ENCODE peak calls at places on chromosomes 2 and 18, in nine cellular contexts. F, T, Q, Z, P, R, I, D and X are unnamed samples.

GRCh38 chr2:171480908-171481307 is 41.4 kb upstream of the CYBRD1 start:
- DNase-seq in T (no peak), R (no peak), P (no peak), I (no peak), Z (no peak), Q (no peak), F (no peak), D (no peak), X (no peak)

GRCh38 chr2:232836934-232837333 is 33.1 kb upstream of the SNORC start:
- DNase-seq in I (no peak), T (no peak), P (no peak), R (no peak), Q (no peak), Z (no peak), D (no peak), F (no peak), X (no peak)

GRCh38 chr18:47929681-47930085 is 776 bp downstream of the SMAD2 start:
- DNase-seq in I (no peak), P (peak), T (no peak), Q (no peak), D (no peak), F (no peak), Z (peak), R (no peak), X (no peak)

GRCh38 chr2:21291281-21291825 is 167.6 kb downstream of the TDRD15 start:
- DNase-seq in P (peak), Q (no peak), I (no peak), F (no peak), Z (no peak), R (no peak), D (no peak), T (no peak), X (no peak)

GRCh38 chr2:221235941-221236340 is 336.2 kb downstream of the EPHA4 start:
- DNase-seq in I (no peak), P (no peak), T (no peak), Q (no peak), F (no peak), D (no peak), R (peak), Z (no peak), X (no peak)

GRCh38 chr2:12711339-12711738 is 5.4 kb upstream of the TRIB2 start:
- DNase-seq in I (no peak), Q (no peak), Z (no peak), D (no peak), T (no peak), P (no peak), R (no peak), F (no peak), X (no peak)

GRCh38 chr2:229810786-229811185 is 96.4 kb upstream of the DNER start:
- DNase-seq in Q (no peak), R (no peak), I (no peak), F (no peak), Z (no peak), P (peak), D (no peak), T (no peak), X (no peak)

GRCh38 chr2:207283356-207283755 is 117.6 kb upstream of the KLF7 start:
- DNase-seq in I (no peak), F (peak), Q (no peak), P (no peak), D (peak), Z (no peak), R (peak), T (no peak), X (no peak)

GRCh38 chr2:160227252-160227651 is 27.2 kb upstream of the ITGB6 start:
- DNase-seq in R (peak), Z (peak), T (no peak), P (peak), I (no peak), Q (no peak), F (peak), D (no peak), X (peak)

GRCh38 chr18:31555971-31556747 is 35.5 kb upstream of the TTR start:
- DNase-seq in I (peak), P (peak), T (no peak), Z (peak), Q (no peak), F (no peak), D (no peak), R (peak), X (peak)

GRCh38 chr2:237162959-237163358 is 77.3 kb downstream of the COPS8 start:
- DNase-seq in Q (no peak), I (no peak), T (no peak), Z (no peak), P (no peak), F (no peak), R (no peak), D (no peak), X (no peak)

GRCh38 chr2:40346535-40347354 is 105.1 kb downstream of the SLC8A1 start:
- DNase-seq in R (peak), F (peak), I (no peak), Q (no peak), D (no peak), T (no peak), P (peak), Z (no peak), X (no peak)

GRCh38 chr18:61435064-61435652 is 101.9 kb downstream of the CDH20 start:
- DNase-seq in R (peak), D (no peak), F (no peak), Z (peak), T (no peak), I (no peak), Q (no peak), P (peak), X (no peak)

GRCh38 chr2:189551808-189552207 is 28.8 kb downstream of the SLC40A1 start:
- DNase-seq in I (no peak), Q (no peak), F (no peak), T (no peak), D (no peak), R (peak), Z (no peak), P (no peak), X (no peak)

GRCh38 chr18:12247946-12248345 is 6.2 kb upstream of the CIDEA start:
- DNase-seq in R (no peak), F (no peak), I (no peak), D (no peak), Q (no peak), T (no peak), P (no peak), Z (no peak), X (no peak)

GRCh38 chr2:218396688-218397501 is 2.8 kb upstream of the CTDSP1 start:
- DNase-seq in Z (peak), D (peak), P (peak), Q (peak), I (peak), R (peak), T (peak), F (peak), X (peak)

GRCh38 chr2:32735370-32735769 is 107.5 kb downstream of the TTC27 start:
- DNase-seq in I (no peak), F (no peak), Z (no peak), D (no peak), T (no peak), Q (no peak), R (no peak), P (peak), X (no peak)

GRCh38 chr2:179377296-179377695 is 112.7 kb upstream of the SESTD1 start:
- DNase-seq in F (no peak), R (no peak), T (no peak), Q (no peak), P (peak), Z (peak), I (no peak), D (no peak), X (no peak)

GRCh38 chr2:237603718-237604362 is 13.3 kb upstream of the RAB17 start:
- DNase-seq in D (no peak), Z (peak), F (no peak), I (peak), R (peak), Q (no peak), P (peak), T (peak), X (no peak)

GRCh38 chr2:222306393-222307137 is 7.8 kb upstream of the PAX3 start:
- DNase-seq in I (no peak), F (no peak), D (no peak), P (no peak), T (no peak), Z (no peak), Q (no peak), R (no peak), X (no peak)

GRCh38 chr2:225894240-225894980 is 494.9 kb downstream of the NYAP2 start:
- DNase-seq in R (no peak), D (no peak), I (no peak), F (no peak), P (peak), Q (no peak), Z (peak), T (no peak), X (peak)

GRCh38 chr2:203870481-203870880 is 2.9 kb downstream of the CTLA4 start:
- DNase-seq in R (no peak), Q (peak), T (no peak), D (no peak), F (no peak), Z (no peak), P (no peak), I (no peak), X (no peak)

GRCh38 chr2:38214209-38214717 is 138.3 kb upstream of the CYP1B1 start:
- DNase-seq in T (no peak), I (no peak), F (no peak), Q (no peak), Z (no peak), D (no peak), P (no peak), R (no peak), X (no peak)

GRCh38 chr2:58709687-58710354 is 468.7 kb upstream of the FANCL start:
- DNase-seq in F (no peak), T (no peak), D (no peak), R (no peak), P (no peak), Z (no peak), Q (no peak), I (no peak), X (no peak)

GRCh38 chr2:120253021-120253882 is 600 bp downstream of the RALB start:
- DNase-seq in R (peak), F (peak), Q (peak), D (peak), T (peak), I (peak), Z (peak), P (peak), X (peak)

GRCh38 chr2:193965263-193965662 is 1691.8 kb upstream of the SLC39A10 start:
- DNase-seq in I (no peak), Z (no peak), T (no peak), P (no peak), Q (no peak), F (no peak), D (no peak), R (no peak), X (no peak)

GRCh38 chr2:59076079-59076619 is 835.0 kb upstream of the FANCL start:
- DNase-seq in P (no peak), Q (no peak), I (no peak), D (no peak), F (no peak), Z (no peak), R (no peak), T (no peak), X (no peak)

GRCh38 chr2:19933351-19933981 is 31.7 kb upstream of the TTC32 start:
- DNase-seq in P (peak), D (no peak), R (peak), Q (no peak), T (no peak), F (no peak), I (no peak), Z (peak), X (peak)

GRCh38 chr18:55779711-55780590 is 192.0 kb upstream of the TCF4 start:
- DNase-seq in D (peak), R (peak), F (peak), Q (peak), T (no peak), Z (no peak), P (peak), I (peak), X (no peak)

GRCh38 chr2:142857247-142858154 is 20.0 kb upstream of the KYNU start:
- DNase-seq in T (no peak), Q (no peak), D (no peak), I (no peak), P (peak), F (no peak), R (no peak), Z (no peak), X (no peak)

GRCh38 chr2:219596954-219597551 is 604 bp upstream of the STK11IP start:
- DNase-seq in R (no peak), D (no peak), Q (no peak), I (peak), P (peak), F (no peak), Z (peak), T (no peak), X (no peak)

GRCh38 chr2:175175896-175176295 is 5.6 kb downstream of the ATP5MC3 start:
- DNase-seq in D (no peak), I (no peak), F (no peak), P (peak), T (no peak), R (no peak), Z (no peak), Q (no peak), X (no peak)

DNA sequence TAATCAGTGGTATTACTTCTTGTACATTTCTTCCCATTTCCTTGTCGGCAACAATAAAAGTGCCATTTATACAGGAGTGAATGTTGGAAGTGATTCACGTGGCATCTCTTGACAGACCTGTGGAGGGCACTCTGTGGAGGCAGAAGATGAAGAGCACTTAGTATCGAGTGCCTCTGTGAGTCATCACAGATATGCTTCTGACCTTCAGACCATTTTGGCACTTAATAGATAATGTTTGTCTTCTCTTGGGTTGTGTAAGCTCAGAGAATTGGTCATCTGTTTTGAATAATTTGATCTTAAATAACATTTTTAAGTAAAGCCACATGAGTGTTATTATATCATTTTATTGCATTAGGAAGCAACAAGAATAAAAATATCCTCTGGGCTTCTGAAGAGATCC is 305.5 kb downstream of the PTPRM start:
- DNase-seq in I (no peak), R (peak), D (no peak), Z (peak), P (peak), Q (no peak), T (no peak), F (no peak), X (peak)
- TF ChIP-seq CTCF in I (no peak), R (peak), D (no peak), Z (peak), P (peak), Q (peak), T (no peak), F (peak), X (peak)

GRCh38 chr2:98503481-98504096 is 58.9 kb downstream of the INPP4A start:
- DNase-seq in Q (no peak), T (no peak), I (no peak), P (peak), R (no peak), F (no peak), Z (no peak), D (no peak), X (no peak)

GRCh38 chr2:98500561-98500960 is 55.9 kb downstream of the INPP4A start:
- DNase-seq in D (no peak), R (no peak), I (no peak), Z (no peak), Q (no peak), T (no peak), F (no peak), P (no peak), X (no peak)

GRCh38 chr2:98502556-98503335 is 58.1 kb downstream of the INPP4A start:
- DNase-seq in Z (peak), I (no peak), F (no peak), P (peak), T (no peak), Q (no peak), R (peak), D (no peak), X (no peak)

GRCh38 chr2:98501223-98501622 is 56.6 kb downstream of the INPP4A start:
- DNase-seq in D (no peak), Q (no peak), I (no peak), R (no peak), T (no peak), P (no peak), Z (no peak), F (no peak), X (no peak)

DNA sequence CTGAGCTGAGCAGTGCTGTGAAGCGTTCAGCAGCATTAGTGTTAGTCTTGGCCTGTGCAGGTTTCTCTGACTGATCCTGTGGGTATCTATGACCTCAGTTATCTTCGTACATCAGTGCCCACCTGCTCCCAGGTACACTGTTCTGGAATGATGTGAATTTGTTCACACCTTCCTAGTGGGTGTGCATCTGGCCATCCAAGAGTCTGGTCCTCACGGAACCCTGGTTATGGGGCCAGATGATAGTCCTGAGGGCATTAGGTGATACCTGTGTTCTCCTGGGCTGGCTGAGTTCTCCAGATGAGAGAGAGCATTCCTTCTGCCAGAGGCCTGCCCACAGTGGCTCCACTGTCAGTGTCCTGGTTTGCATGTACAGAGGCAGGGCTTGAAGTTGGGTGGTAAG is 57.2 kb downstream of the INPP4A start:
- DNase-seq in R (no peak), Q (no peak), T (no peak), P (no peak), Z (no peak), F (no peak), D (no peak), I (no peak), X (no peak)
- H3K27ac ChIP-seq in R (no peak), Q (no peak), T (no peak), P (no peak), Z (no peak), F (no peak), D (no peak), I (no peak), X (no peak)

GRCh38 chr2:239688098-239688497 is 287.3 kb upstream of the HDAC4 start:
- DNase-seq in D (peak), Z (no peak), P (no peak), Q (no peak), T (no peak), I (no peak), F (no peak), R (no peak), X (no peak)
- TF ChIP-seq CTCF in D (no peak), Z (no peak), P (no peak), Q (no peak), T (no peak), I (no peak), F (no peak), R (no peak), X (no peak)

DNA sequence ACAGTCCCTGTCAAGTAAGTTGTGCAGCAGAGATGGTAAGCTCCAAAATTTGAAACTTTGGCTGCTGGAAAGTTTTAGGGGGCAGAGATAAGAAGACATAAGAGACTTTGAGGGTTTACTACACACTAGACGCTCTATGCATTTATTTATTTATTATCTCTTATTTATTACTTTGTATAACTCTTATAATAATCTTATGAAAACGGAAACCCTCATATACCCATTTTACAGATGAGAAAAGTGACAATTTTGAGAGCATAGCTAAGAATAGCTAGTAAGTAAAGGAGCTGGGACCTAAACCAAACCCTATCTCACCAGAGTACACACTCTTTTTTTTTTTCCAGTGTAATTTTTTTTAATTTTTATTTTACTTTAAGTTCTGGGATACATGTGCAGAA is 112.8 kb upstream of the PKDCC start:
- DNase-seq in I (no peak), D (no peak), T (no peak), R (no peak), Z (no peak), P (no peak), F (no peak), Q (no peak), X (no peak)
- H3K27ac ChIP-seq in I (no peak), D (no peak), T (no peak), R (no peak), Z (peak), P (peak), F (no peak), Q (peak), X (no peak)

DNA sequence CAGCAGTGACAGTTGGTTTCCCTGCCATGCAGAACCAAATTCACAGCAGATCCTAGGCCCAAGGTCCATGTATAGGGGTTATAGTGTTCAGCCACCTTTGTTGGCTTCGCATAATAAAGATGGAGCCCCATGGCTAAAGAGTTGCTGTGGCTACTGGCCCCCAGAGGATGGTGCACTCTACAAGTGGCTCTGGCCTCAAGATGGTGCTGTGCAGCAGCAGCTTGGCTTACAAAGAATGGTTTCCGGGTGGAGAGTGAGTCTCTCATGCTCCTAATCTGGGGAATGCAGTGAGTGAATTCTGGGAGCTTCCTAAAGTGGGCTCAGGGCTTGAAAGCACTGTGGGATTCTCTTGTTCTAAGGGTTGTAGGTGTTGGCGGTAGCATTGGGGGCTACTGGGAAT is 1199.7 kb downstream of the CNTNAP5 start:
- DNase-seq in Q (no peak), T (no peak), F (no peak), R (no peak), D (no peak), Z (no peak), I (no peak), P (no peak), X (no peak)
- TF ChIP-seq CTCF in Q (no peak), T (no peak), F (no peak), R (no peak), D (no peak), Z (no peak), I (no peak), P (no peak), X (no peak)

GRCh38 chr2:127293386-127293757 is 572 bp downstream of the ERCC3 start:
- DNase-seq in Z (no peak), D (no peak), I (no peak), T (no peak), R (no peak), F (no peak), P (no peak), Q (no peak), X (peak)

GRCh38 chr2:127288274-127288673 is 5.7 kb downstream of the ERCC3 start:
- DNase-seq in T (no peak), R (no peak), I (no peak), Q (no peak), F (no peak), Z (no peak), P (no peak), D (no peak), X (no peak)

GRCh38 chr2:127293758-127294562 is at the start of gene ERCC3:
- DNase-seq in Q (peak), T (peak), Z (peak), F (peak), R (peak), P (peak), D (peak), I (peak), X (peak)
- H3K27ac ChIP-seq in Q (no peak), T (peak), Z (peak), F (peak), R (peak), P (peak), D (peak), I (peak), X (peak)

GRCh38 chr2:88667219-88667618 is 24.3 kb upstream of the RPIA start:
- DNase-seq in Z (no peak), I (no peak), P (no peak), F (no peak), R (no peak), D (no peak), Q (no peak), T (no peak), X (no peak)
- TF ChIP-seq CTCF in Z (no peak), I (no peak), P (no peak), F (no peak), R (no peak), D (no peak), Q (no peak), T (no peak), X (no peak)

GRCh38 chr2:167275066-167275465 is 386.8 kb downstream of the XIRP2 start:
- DNase-seq in R (no peak), Q (no peak), T (no peak), D (no peak), F (no peak), P (no peak), Z (no peak), I (no peak), X (no peak)
- H3K27ac ChIP-seq in R (no peak), Q (no peak), T (no peak), D (no peak), F (no peak), P (no peak), Z (no peak), I (no peak), X (no peak)

DNA sequence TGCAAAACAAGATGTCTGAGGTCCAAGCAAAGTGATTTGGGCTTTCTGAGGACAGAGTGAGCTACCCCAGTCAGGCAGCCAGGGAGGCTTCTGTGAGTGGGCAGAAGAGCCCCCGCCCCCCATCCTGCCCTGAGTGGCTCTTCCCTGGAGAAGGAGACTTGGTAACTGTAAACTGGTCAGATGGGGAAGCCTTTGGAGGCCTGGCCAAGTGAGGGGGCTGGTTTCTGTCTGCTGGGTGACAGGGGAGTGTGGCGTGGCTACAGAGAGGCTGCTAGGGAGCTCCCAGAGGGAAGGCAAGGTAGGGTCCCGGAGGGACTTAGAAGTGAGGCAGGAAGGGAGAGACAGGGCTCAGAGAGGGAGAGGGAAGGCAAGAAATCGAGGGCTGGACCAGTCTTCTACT is 181.4 kb upstream of the HAAO start:
- DNase-seq in P (no peak), F (no peak), D (peak), Z (no peak), T (no peak), I (no peak), R (no peak), Q (no peak), X (no peak)
- TF ChIP-seq CTCF in P (no peak), F (no peak), D (no peak), Z (no peak), T (no peak), I (no peak), R (no peak), Q (no peak), X (no peak)